ENCODE peak calls at places on chromosomes 11 and 22, in eight cellular contexts. One of them, this sample, is unnamed.

GRCh38 chr11:66318576-66318970 is 1.7 kb upstream of the CD248 start:
- DNase-seq in GM23248: peak
- DNase-seq in Caco-2: no peak
- DNase-seq in neural progenitor cell: no peak
- DNase-seq in kidney epithelial cell: no peak
- DNase-seq in right lobe of liver: no peak
- DNase-seq in H1: no peak
- DNase-seq in fibroblast of mammary gland: peak
- DNase-seq in this sample: no peak

GRCh38 chr11:73585834-73586575 is 11.9 kb downstream of the FAM168A start:
- DNase-seq in GM23248: peak
- DNase-seq in Caco-2: no peak
- DNase-seq in neural progenitor cell: no peak
- DNase-seq in kidney epithelial cell: no peak
- DNase-seq in right lobe of liver: no peak
- DNase-seq in H1: no peak
- DNase-seq in fibroblast of mammary gland: peak
- DNase-seq in this sample: no peak

GRCh38 chr11:130096823-130097222 is 27.1 kb downstream of the APLP2 start:
- DNase-seq in GM23248: no peak
- DNase-seq in Caco-2: no peak
- DNase-seq in neural progenitor cell: no peak
- DNase-seq in kidney epithelial cell: no peak
- DNase-seq in right lobe of liver: no peak
- DNase-seq in H1: no peak
- DNase-seq in fibroblast of mammary gland: no peak
- DNase-seq in this sample: no peak

GRCh38 chr22:47337161-47337621 is 574.7 kb downstream of the TBC1D22A start:
- DNase-seq in GM23248: peak
- DNase-seq in Caco-2: no peak
- DNase-seq in neural progenitor cell: no peak
- DNase-seq in kidney epithelial cell: peak
- DNase-seq in right lobe of liver: no peak
- DNase-seq in H1: no peak
- DNase-seq in fibroblast of mammary gland: peak
- DNase-seq in this sample: peak

GRCh38 chr11:83222499-83222898 is 29.0 kb downstream of the ANKRD42 start:
- DNase-seq in GM23248: peak
- DNase-seq in Caco-2: no peak
- DNase-seq in neural progenitor cell: no peak
- DNase-seq in kidney epithelial cell: no peak
- DNase-seq in right lobe of liver: no peak
- DNase-seq in H1: no peak
- DNase-seq in fibroblast of mammary gland: no peak
- DNase-seq in this sample: no peak

GRCh38 chr11:12206529-12206928 is 96.1 kb downstream of the MICAL2 start:
- DNase-seq in GM23248: peak
- DNase-seq in Caco-2: no peak
- DNase-seq in neural progenitor cell: no peak
- DNase-seq in kidney epithelial cell: no peak
- DNase-seq in right lobe of liver: no peak
- DNase-seq in H1: no peak
- DNase-seq in fibroblast of mammary gland: peak
- DNase-seq in this sample: no peak

GRCh38 chr22:21030621-21031544 is 1.5 kb downstream of the SLC7A4 start:
- DNase-seq in GM23248: no peak
- DNase-seq in Caco-2: no peak
- DNase-seq in neural progenitor cell: no peak
- DNase-seq in kidney epithelial cell: no peak
- DNase-seq in right lobe of liver: no peak
- DNase-seq in H1: no peak
- DNase-seq in fibroblast of mammary gland: no peak
- DNase-seq in this sample: no peak

GRCh38 chr11:35852056-35852455 is 91.8 kb upstream of the LDLRAD3 start:
- DNase-seq in GM23248: no peak
- DNase-seq in Caco-2: no peak
- DNase-seq in neural progenitor cell: no peak
- DNase-seq in kidney epithelial cell: no peak
- DNase-seq in right lobe of liver: no peak
- DNase-seq in H1: no peak
- DNase-seq in fibroblast of mammary gland: peak
- DNase-seq in this sample: no peak

GRCh38 chr11:2197771-2198520 is 26.3 kb upstream of the TH start:
- DNase-seq in GM23248: no peak
- DNase-seq in Caco-2: no peak
- DNase-seq in neural progenitor cell: no peak
- DNase-seq in kidney epithelial cell: no peak
- DNase-seq in right lobe of liver: no peak
- DNase-seq in H1: no peak
- DNase-seq in fibroblast of mammary gland: no peak
- DNase-seq in this sample: no peak

GRCh38 chr11:61885166-61885778 is 6.1 kb downstream of the FADS3 start:
- DNase-seq in GM23248: peak
- DNase-seq in Caco-2: no peak
- DNase-seq in neural progenitor cell: peak
- DNase-seq in kidney epithelial cell: no peak
- DNase-seq in right lobe of liver: no peak
- DNase-seq in H1: peak
- DNase-seq in fibroblast of mammary gland: no peak
- DNase-seq in this sample: no peak

GRCh38 chr22:35949243-35949642 is 79.4 kb downstream of the RBFOX2 start:
- DNase-seq in GM23248: no peak
- DNase-seq in Caco-2: no peak
- DNase-seq in neural progenitor cell: no peak
- DNase-seq in kidney epithelial cell: no peak
- DNase-seq in right lobe of liver: no peak
- DNase-seq in H1: no peak
- DNase-seq in fibroblast of mammary gland: no peak
- DNase-seq in this sample: no peak

GRCh38 chr11:7004482-7004881 is 15.7 kb downstream of the ZNF214 start:
- DNase-seq in GM23248: peak
- DNase-seq in Caco-2: no peak
- DNase-seq in neural progenitor cell: no peak
- DNase-seq in kidney epithelial cell: no peak
- DNase-seq in right lobe of liver: no peak
- DNase-seq in H1: no peak
- DNase-seq in fibroblast of mammary gland: peak
- DNase-seq in this sample: no peak

GRCh38 chr11:2507212-2507901 is 62.5 kb downstream of the KCNQ1 start:
- DNase-seq in GM23248: no peak
- DNase-seq in Caco-2: no peak
- DNase-seq in neural progenitor cell: no peak
- DNase-seq in kidney epithelial cell: no peak
- DNase-seq in right lobe of liver: peak
- DNase-seq in H1: no peak
- DNase-seq in fibroblast of mammary gland: no peak
- DNase-seq in this sample: no peak

GRCh38 chr11:119999220-119999619 is 138.7 kb downstream of the TRIM29 start:
- DNase-seq in GM23248: peak
- DNase-seq in Caco-2: no peak
- DNase-seq in neural progenitor cell: peak
- DNase-seq in kidney epithelial cell: no peak
- DNase-seq in right lobe of liver: no peak
- DNase-seq in H1: no peak
- DNase-seq in fibroblast of mammary gland: no peak
- DNase-seq in this sample: no peak

GRCh38 chr11:118115048-118115447 is 28.3 kb upstream of the SMIM35 start:
- DNase-seq in GM23248: no peak
- DNase-seq in Caco-2: no peak
- DNase-seq in neural progenitor cell: no peak
- DNase-seq in kidney epithelial cell: no peak
- DNase-seq in right lobe of liver: no peak
- DNase-seq in H1: no peak
- DNase-seq in fibroblast of mammary gland: no peak
- DNase-seq in this sample: no peak

GRCh38 chr22:45758603-45759002 is 87.0 kb downstream of the ATXN10 start:
- DNase-seq in GM23248: no peak
- DNase-seq in Caco-2: no peak
- DNase-seq in neural progenitor cell: no peak
- DNase-seq in kidney epithelial cell: no peak
- DNase-seq in right lobe of liver: no peak
- DNase-seq in H1: no peak
- DNase-seq in fibroblast of mammary gland: no peak
- DNase-seq in this sample: peak

GRCh38 chr11:19077965-19078364 is 17.4 kb upstream of the MRGPRX2 start:
- DNase-seq in GM23248: no peak
- DNase-seq in Caco-2: no peak
- DNase-seq in neural progenitor cell: no peak
- DNase-seq in kidney epithelial cell: no peak
- DNase-seq in right lobe of liver: no peak
- DNase-seq in H1: no peak
- DNase-seq in fibroblast of mammary gland: no peak
- DNase-seq in this sample: no peak

GRCh38 chr11:1844221-1845094 is 5.7 kb downstream of the TNNI2 start:
- DNase-seq in GM23248: no peak
- DNase-seq in Caco-2: no peak
- DNase-seq in neural progenitor cell: no peak
- DNase-seq in kidney epithelial cell: no peak
- DNase-seq in right lobe of liver: no peak
- DNase-seq in H1: no peak
- DNase-seq in fibroblast of mammary gland: peak
- DNase-seq in this sample: no peak

GRCh38 chr22:24440718-24441405 is 13.5 kb downstream of the ADORA2A start:
- DNase-seq in GM23248: no peak
- DNase-seq in Caco-2: no peak
- DNase-seq in neural progenitor cell: no peak
- DNase-seq in kidney epithelial cell: no peak
- DNase-seq in right lobe of liver: peak
- DNase-seq in H1: no peak
- DNase-seq in fibroblast of mammary gland: no peak
- DNase-seq in this sample: no peak

GRCh38 chr22:30947163-30947820 is 21.3 kb downstream of the MORC2 start:
- DNase-seq in GM23248: peak
- DNase-seq in Caco-2: no peak
- DNase-seq in neural progenitor cell: peak
- DNase-seq in kidney epithelial cell: no peak
- DNase-seq in right lobe of liver: no peak
- DNase-seq in H1: no peak
- DNase-seq in fibroblast of mammary gland: no peak
- DNase-seq in this sample: no peak

GRCh38 chr11:17763703-17764102 is 29.1 kb downstream of the KCNC1 start:
- DNase-seq in GM23248: no peak
- DNase-seq in Caco-2: no peak
- DNase-seq in neural progenitor cell: no peak
- DNase-seq in kidney epithelial cell: no peak
- DNase-seq in right lobe of liver: no peak
- DNase-seq in H1: no peak
- DNase-seq in fibroblast of mammary gland: no peak
- DNase-seq in this sample: no peak

GRCh38 chr11:20388096-20389055 is 860 bp downstream of the PRMT3 start:
- DNase-seq in GM23248: peak
- DNase-seq in Caco-2: no peak
- DNase-seq in neural progenitor cell: no peak
- DNase-seq in kidney epithelial cell: no peak
- DNase-seq in right lobe of liver: no peak
- DNase-seq in H1: no peak
- DNase-seq in fibroblast of mammary gland: peak
- DNase-seq in this sample: peak

GRCh38 chr11:10639350-10639749 is 54.2 kb downstream of the IRAG1 start:
- DNase-seq in GM23248: peak
- DNase-seq in Caco-2: no peak
- DNase-seq in neural progenitor cell: no peak
- DNase-seq in kidney epithelial cell: no peak
- DNase-seq in right lobe of liver: peak
- DNase-seq in H1: no peak
- DNase-seq in fibroblast of mammary gland: peak
- DNase-seq in this sample: no peak

GRCh38 chr11:34380696-34381095 is 22.9 kb upstream of the ABTB2 start:
- DNase-seq in GM23248: peak
- DNase-seq in Caco-2: no peak
- DNase-seq in neural progenitor cell: no peak
- DNase-seq in kidney epithelial cell: no peak
- DNase-seq in right lobe of liver: no peak
- DNase-seq in H1: no peak
- DNase-seq in fibroblast of mammary gland: peak
- DNase-seq in this sample: no peak
- H3K4me3 ChIP-seq in GM23248: peak
- H3K4me3 ChIP-seq in Caco-2: no peak
- H3K4me3 ChIP-seq in neural progenitor cell: no peak
- H3K4me3 ChIP-seq in kidney epithelial cell: no peak
- H3K4me3 ChIP-seq in right lobe of liver: no peak
- H3K4me3 ChIP-seq in H1: no peak
- H3K4me3 ChIP-seq in fibroblast of mammary gland: no peak
- H3K4me3 ChIP-seq in this sample: no peak

GRCh38 chr11:16013242-16013641 is 343.1 kb downstream of the SOX6 start:
- DNase-seq in GM23248: no peak
- DNase-seq in Caco-2: no peak
- DNase-seq in neural progenitor cell: no peak
- DNase-seq in kidney epithelial cell: no peak
- DNase-seq in right lobe of liver: no peak
- DNase-seq in H1: no peak
- DNase-seq in fibroblast of mammary gland: no peak
- DNase-seq in this sample: peak
- H3K4me3 ChIP-seq in GM23248: no peak
- H3K4me3 ChIP-seq in Caco-2: no peak
- H3K4me3 ChIP-seq in neural progenitor cell: no peak
- H3K4me3 ChIP-seq in kidney epithelial cell: no peak
- H3K4me3 ChIP-seq in right lobe of liver: no peak
- H3K4me3 ChIP-seq in H1: no peak
- H3K4me3 ChIP-seq in fibroblast of mammary gland: no peak
- H3K4me3 ChIP-seq in this sample: no peak

DNA sequence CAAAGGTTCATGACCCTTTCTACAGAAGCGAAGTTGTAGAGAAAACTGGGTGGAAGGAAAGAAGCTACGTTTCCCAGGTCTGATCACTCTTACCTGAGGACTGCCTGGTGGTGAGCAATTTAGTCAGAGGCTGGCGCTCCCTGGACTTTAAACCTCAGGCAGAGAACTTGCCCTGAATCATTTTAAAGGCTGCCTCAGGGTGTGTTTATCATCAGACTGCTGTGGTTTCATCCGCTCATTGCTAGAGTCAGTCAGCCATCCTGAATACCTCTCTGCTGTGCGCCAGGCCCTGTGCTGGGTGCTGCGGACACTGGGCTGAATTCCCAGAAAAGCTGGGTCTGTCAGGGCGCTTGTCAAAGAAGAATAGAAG is 2.7 kb downstream of the DTX4 start:
- DNase-seq in GM23248: peak
- DNase-seq in Caco-2: peak
- DNase-seq in neural progenitor cell: no peak
- DNase-seq in kidney epithelial cell: peak
- DNase-seq in right lobe of liver: peak
- DNase-seq in H1: no peak
- DNase-seq in fibroblast of mammary gland: no peak
- DNase-seq in this sample: no peak
- H3K4me3 ChIP-seq in GM23248: no peak
- H3K4me3 ChIP-seq in Caco-2: peak
- H3K4me3 ChIP-seq in neural progenitor cell: peak
- H3K4me3 ChIP-seq in kidney epithelial cell: no peak
- H3K4me3 ChIP-seq in right lobe of liver: peak
- H3K4me3 ChIP-seq in H1: no peak
- H3K4me3 ChIP-seq in fibroblast of mammary gland: no peak
- H3K4me3 ChIP-seq in this sample: no peak

DNA sequence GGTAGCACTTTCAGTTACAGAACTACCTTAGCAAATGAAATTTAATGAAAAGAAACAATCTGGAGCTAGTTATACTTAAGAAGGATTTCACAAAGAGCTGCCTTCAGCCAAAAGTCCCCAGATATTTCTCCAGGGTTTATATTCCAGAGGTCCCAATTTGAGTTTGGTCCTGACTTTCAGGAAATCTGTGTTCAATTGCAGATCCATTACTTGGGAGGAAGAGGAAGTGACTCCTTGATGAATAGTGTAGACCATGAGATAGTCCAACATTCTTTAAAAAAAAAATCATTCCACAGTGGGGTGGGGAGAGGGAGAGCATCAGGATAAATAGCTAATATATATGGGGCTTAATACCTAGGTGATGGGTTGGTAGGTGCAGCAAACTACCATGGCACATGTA is 117.6 kb upstream of the ARHGAP20 start:
- DNase-seq in GM23248: peak
- DNase-seq in Caco-2: no peak
- DNase-seq in neural progenitor cell: no peak
- DNase-seq in kidney epithelial cell: no peak
- DNase-seq in right lobe of liver: no peak
- DNase-seq in H1: no peak
- DNase-seq in fibroblast of mammary gland: peak
- DNase-seq in this sample: no peak
- H3K4me3 ChIP-seq in GM23248: no peak
- H3K4me3 ChIP-seq in Caco-2: no peak
- H3K4me3 ChIP-seq in neural progenitor cell: no peak
- H3K4me3 ChIP-seq in kidney epithelial cell: no peak
- H3K4me3 ChIP-seq in right lobe of liver: no peak
- H3K4me3 ChIP-seq in H1: no peak
- H3K4me3 ChIP-seq in fibroblast of mammary gland: no peak
- H3K4me3 ChIP-seq in this sample: no peak